ENCODE peak calls at places on chromosomes 1 and 21, in seven cellular contexts. J is left ventricle myocardium inferior, S is heart left ventricle, I is PC-3, U is H9, D is kidney epithelial cell, W is AG09309. E is an unnamed sample.

GRCh38 chr1:9651565-9652378 is at the start of gene PIK3CD:
- DNase-seq in J (peak), S (no peak), I (peak), U (peak), D (no peak), W (no peak), E (peak)

GRCh38 chr1:85343612-85344255 is 67.3 kb upstream of the BCL10 start:
- DNase-seq in J (no peak), S (no peak), I (peak), U (no peak), D (no peak), W (peak), E (peak)

GRCh38 chr1:247241687-247242086 is 14.2 kb upstream of the VN1R5 start:
- DNase-seq in J (no peak), S (no peak), I (peak), U (no peak), D (peak), W (no peak), E (no peak)

GRCh38 chr21:33360281-33360680 is 35.5 kb downstream of the IFNAR1 start:
- DNase-seq in J (no peak), S (no peak), I (peak), U (no peak), D (no peak), W (no peak), E (peak)

GRCh38 chr1:15400627-15401026 is 9.1 kb upstream of the EFHD2 start:
- DNase-seq in J (no peak), S (no peak), I (no peak), U (no peak), D (no peak), W (no peak), E (no peak)

GRCh38 chr1:154791292-154792278 is 78.5 kb downstream of the KCNN3 start:
- DNase-seq in J (no peak), S (no peak), I (peak), U (no peak), D (no peak), W (no peak), E (peak)

GRCh38 chr1:5910276-5910620 is 82.0 kb downstream of the NPHP4 start:
- DNase-seq in J (no peak), S (no peak), I (no peak), U (peak), D (no peak), W (no peak), E (no peak)

GRCh38 chr1:107936498-107937481 is 28.2 kb downstream of the VAV3 start:
- DNase-seq in J (no peak), S (peak), I (peak), U (peak), D (peak), W (peak), E (peak)

GRCh38 chr1:233361876-233362275 is 34.4 kb downstream of the MAP3K21 start:
- DNase-seq in J (no peak), S (no peak), I (no peak), U (peak), D (no peak), W (no peak), E (no peak)

GRCh38 chr1:107545056-107545597 is 404.3 kb downstream of the NTNG1 start:
- DNase-seq in J (no peak), S (no peak), I (no peak), U (no peak), D (no peak), W (no peak), E (no peak)

GRCh38 chr1:205240118-205240517 is 12.4 kb downstream of the TMCC2 start:
- DNase-seq in J (no peak), S (no peak), I (no peak), U (no peak), D (no peak), W (no peak), E (no peak)

GRCh38 chr1:165631403-165632151 is 543 bp downstream of the MGST3 start:
- DNase-seq in J (peak), S (peak), I (peak), U (peak), D (peak), W (peak), E (peak)

GRCh38 chr1:197732187-197732586 is 43.1 kb downstream of the DENND1B start:
- DNase-seq in J (no peak), S (no peak), I (no peak), U (no peak), D (no peak), W (no peak), E (no peak)

GRCh38 chr21:29238967-29239289 is 59.8 kb upstream of the BACH1 start:
- DNase-seq in J (no peak), S (no peak), I (no peak), U (no peak), D (no peak), W (no peak), E (no peak)

GRCh38 chr1:164576311-164577271 is 17.6 kb downstream of the PBX1 start:
- DNase-seq in J (peak), S (peak), I (no peak), U (peak), D (no peak), W (no peak), E (peak)

GRCh38 chr1:172356620-172357019 is 63.9 kb upstream of the C1orf105 start:
- DNase-seq in J (no peak), S (no peak), I (peak), U (no peak), D (no peak), W (peak), E (peak)
- TF ChIP-seq CTCF in J (peak), S (no peak), I (no peak), U (no peak), D (no peak), W (no peak), E (peak)

DNA sequence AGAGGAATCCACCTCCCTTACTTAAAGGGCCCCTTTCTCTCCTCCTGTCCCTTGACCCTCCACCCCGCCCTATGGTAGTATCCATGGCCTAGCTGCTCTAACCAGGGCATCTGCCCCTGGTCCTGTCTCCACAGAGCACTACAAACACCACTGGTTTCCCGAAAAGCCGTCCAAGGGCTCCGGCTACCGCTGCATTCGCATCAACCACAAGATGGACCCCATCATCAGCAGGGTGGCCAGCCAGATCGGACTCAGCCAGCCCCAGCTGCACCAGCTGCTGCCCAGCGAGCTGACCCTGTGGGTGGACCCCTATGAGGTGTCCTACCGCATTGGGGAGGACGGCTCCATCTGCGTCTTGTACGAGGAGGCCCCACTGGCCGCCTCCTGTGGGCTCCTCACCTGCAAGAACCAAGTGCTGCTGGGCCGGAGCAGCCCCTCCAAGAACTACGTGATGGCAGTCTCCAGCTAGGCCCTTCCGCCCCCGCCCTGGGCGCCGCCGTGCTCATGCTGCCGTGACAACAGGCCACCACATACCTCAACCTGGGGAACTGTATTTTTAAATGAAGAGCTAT is 1.7 kb downstream of the BTG2 start:
- DNase-seq in J (no peak), S (peak), I (no peak), U (no peak), D (no peak), W (no peak), E (no peak)
- TF ChIP-seq CTCF in J (no peak), S (no peak), I (no peak), U (no peak), D (no peak), W (no peak), E (no peak)

GRCh38 chr21:31136891-31137290 is 98.6 kb upstream of the KRTAP19-8 start:
- DNase-seq in J (no peak), S (no peak), I (no peak), U (no peak), D (no peak), W (no peak), E (peak)
- TF ChIP-seq CTCF in J (no peak), S (no peak), I (no peak), U (no peak), D (no peak), W (no peak), E (peak)

GRCh38 chr1:241630476-241630875 is 9.7 kb downstream of the CHML start:
- DNase-seq in J (no peak), S (no peak), I (no peak), U (no peak), D (no peak), W (no peak), E (no peak)

GRCh38 chr1:241630005-241630404 is 10.2 kb downstream of the CHML start:
- DNase-seq in J (no peak), S (no peak), I (no peak), U (no peak), D (no peak), W (no peak), E (no peak)

GRCh38 chr1:241624925-241625324 is 15.2 kb downstream of the CHML start:
- DNase-seq in J (no peak), S (no peak), I (peak), U (no peak), D (no peak), W (no peak), E (no peak)

GRCh38 chr1:241630899-241631298 is 9.3 kb downstream of the CHML start:
- DNase-seq in J (no peak), S (no peak), I (no peak), U (no peak), D (no peak), W (no peak), E (no peak)

DNA sequence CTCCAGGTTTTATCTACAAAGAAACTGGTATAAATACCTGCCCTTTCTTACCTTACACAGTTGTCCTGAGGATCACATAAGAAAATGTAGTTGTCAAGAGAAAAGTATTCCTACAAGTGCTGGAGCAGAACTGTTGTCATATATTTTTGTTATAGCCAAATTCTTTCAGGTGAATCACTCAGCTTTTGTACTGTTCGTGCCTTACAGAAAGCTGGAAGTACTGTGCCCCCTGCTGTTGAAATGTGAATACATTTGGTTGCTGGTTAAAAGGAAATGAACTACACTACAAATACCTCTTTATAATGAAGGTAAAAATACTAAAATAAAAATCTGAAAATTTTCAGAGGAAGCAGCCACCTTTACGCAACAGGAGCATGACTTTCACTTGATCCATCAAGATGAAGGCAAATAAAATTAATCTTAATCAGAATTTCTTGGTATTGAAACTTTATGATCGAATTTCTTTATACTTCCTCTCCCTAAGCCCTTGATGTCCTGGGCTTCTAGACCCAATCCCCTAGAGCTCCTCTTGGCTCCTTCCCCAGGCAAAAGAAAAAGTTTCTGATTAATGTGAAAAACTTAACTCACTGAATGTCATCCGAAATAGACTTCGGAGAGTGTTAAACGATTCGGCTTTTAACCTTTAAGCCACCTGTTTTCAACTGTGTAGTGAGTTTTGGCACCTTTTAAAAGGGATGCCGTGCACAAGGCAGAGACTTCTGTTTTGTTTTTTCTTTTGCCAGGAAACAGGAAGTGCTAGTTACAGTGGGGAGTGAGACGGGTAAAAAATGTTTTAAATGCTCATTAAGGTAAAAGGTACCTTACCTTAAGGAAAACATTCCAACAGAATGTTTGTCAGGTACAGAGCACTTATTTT is 12.5 kb downstream of the CHML start:
- DNase-seq in J (no peak), S (no peak), I (peak), U (no peak), D (peak), W (peak), E (peak)
- TF ChIP-seq CTCF in J (peak), S (peak), I (peak), U (peak), D (peak), W (peak), E (peak)